ENCODE peak calls at places on chromosomes 13 and 19, in seven cellular contexts. G, D, V, B, I, L and F are unnamed samples.

GRCh38 chr13:23730251-23730650 is 158.9 kb downstream of the MIPEP start:
- DNase-seq in D (no peak), G (no peak), I (no peak), V (no peak), L (no peak), B (no peak), F (no peak)

GRCh38 chr13:46668906-46669525 is 116.0 kb downstream of the LRCH1 start:
- DNase-seq in V (no peak), L (no peak), I (no peak), D (no peak), G (no peak), B (no peak), F (no peak)

GRCh38 chr19:40763963-40764362 is 11.4 kb upstream of the MIA start:
- DNase-seq in B (no peak), D (no peak), V (no peak), G (no peak), L (no peak), I (no peak), F (no peak)

GRCh38 chr13:50126378-50127016 is 111.3 kb downstream of the KCNRG start:
- DNase-seq in G (peak), V (peak), D (peak), L (peak), I (no peak), B (peak), F (peak)

GRCh38 chr13:80334582-80335260 is 6.2 kb downstream of the SPRY2 start:
- DNase-seq in B (no peak), D (peak), I (no peak), V (no peak), L (peak), G (no peak), F (no peak)

GRCh38 chr13:32472194-32472621 is 44.3 kb upstream of the N4BP2L1 start:
- DNase-seq in V (no peak), I (no peak), L (peak), G (no peak), B (no peak), D (no peak), F (no peak)

GRCh38 chr13:73082471-73082870 is 23.7 kb downstream of the KLF5 start:
- DNase-seq in G (no peak), B (no peak), L (no peak), V (no peak), D (no peak), I (no peak), F (no peak)

GRCh38 chr13:49855930-49856329 is 63.4 kb upstream of the KPNA3 start:
- DNase-seq in I (no peak), B (no peak), L (no peak), D (peak), V (no peak), G (no peak), F (no peak)

GRCh38 chr13:48125794-48126228 is 30.9 kb upstream of the MED4 start:
- DNase-seq in B (peak), D (no peak), V (no peak), L (peak), G (no peak), I (no peak), F (no peak)

GRCh38 chr13:41145136-41145908 is 12.7 kb upstream of the KBTBD6 start:
- DNase-seq in L (peak), I (no peak), G (no peak), B (no peak), D (no peak), V (no peak), F (no peak)

GRCh38 chr19:34686455-34686854 is 9.0 kb downstream of the ZNF302 start:
- DNase-seq in D (no peak), L (peak), G (no peak), B (no peak), V (no peak), I (no peak), F (no peak)

GRCh38 chr13:31978021-31978420 is 53.6 kb upstream of the FRY start:
- DNase-seq in B (no peak), I (no peak), D (peak), V (no peak), G (no peak), L (no peak), F (no peak)

GRCh38 chr19:38964738-38965137 is 10.8 kb downstream of the FBXO17 start:
- DNase-seq in L (no peak), V (no peak), I (no peak), B (no peak), D (no peak), G (no peak), F (no peak)

GRCh38 chr13:75764251-75764650 is 128.1 kb downstream of the LMO7 start:
- DNase-seq in L (no peak), V (no peak), D (no peak), G (no peak), I (no peak), B (no peak), F (no peak)

DNA sequence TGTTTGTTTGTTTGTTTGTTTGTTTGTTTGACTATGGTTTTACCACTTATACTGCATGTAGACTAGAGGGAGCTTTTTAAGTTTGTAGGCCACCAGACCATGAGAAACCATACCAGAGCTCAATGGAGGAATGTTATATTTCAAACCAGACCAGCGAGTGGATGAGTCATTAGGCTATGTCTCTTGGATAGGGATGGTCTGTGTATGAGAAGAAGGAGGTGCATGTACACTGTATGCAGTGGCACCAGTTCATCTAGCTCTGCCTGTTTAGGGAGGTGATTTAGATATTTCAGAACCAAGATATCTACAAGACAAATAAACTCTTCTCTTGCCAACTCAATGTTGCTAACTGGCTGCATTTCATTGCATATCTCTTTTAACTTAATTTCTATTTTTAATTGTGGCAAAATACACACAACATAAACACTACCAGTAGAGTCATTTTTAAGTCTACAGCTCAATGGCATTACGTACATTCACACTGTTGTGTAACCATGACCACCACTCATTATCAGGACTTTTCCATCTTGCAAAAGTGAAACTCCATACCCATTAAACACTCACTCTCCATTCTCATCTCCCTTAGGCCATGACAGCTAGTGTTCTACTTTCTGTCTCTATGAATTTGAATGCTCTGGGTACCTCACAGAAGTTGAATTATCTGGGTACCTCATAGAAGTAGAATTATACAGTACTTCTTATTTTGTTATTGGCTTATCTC is 29.2 kb downstream of the SYDE1 start:
- DNase-seq in G (no peak), V (no peak), B (peak), D (peak), I (no peak), L (peak), F (no peak)
- TF ChIP-seq EZH2phosphoT487 in G (no peak), V (no peak), B (no peak), D (no peak), I (no peak), L (no peak), F (no peak)

DNA sequence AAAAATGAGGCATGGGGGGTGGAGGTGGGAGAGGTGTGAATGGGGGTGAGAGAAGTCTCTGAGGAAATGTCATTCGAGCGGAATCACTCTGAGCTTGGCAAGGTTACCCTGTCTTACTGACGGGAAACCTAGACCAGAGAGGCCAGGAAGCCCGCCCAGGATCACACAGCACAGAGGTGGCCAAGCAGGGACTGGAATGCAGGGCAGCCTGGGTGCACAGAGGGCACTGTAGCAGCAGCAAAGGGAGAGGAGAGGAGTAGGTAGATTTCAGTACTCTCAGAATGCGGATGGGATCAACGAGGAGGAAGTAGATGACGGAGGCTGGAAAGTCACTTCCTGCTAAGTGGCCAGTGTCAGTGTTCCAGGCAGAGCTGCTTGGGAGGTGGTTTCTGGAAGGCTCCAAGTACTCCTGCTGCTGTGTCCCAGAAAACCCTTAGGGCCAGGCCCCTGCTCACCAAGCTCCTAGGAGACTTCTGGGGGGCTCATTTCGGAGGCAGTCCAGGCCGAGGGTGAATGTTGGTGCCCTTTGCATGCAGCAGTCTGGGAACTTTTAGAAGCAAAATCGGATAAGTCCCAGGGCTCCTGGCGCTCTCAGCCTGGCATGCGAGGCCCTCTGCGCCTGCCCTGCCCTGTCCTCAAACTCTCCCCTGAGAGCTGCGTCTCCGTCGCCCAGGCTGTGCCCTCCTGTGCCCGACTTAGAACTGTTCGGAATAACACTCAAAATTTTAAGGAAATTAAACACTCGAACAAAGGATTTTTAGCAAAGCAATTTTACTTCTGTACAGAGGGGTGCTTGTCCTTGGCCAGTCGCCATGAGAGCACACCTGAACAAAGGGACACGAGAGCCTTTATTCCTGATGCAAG is 33.5 kb downstream of the DNM2 start:
- DNase-seq in G (peak), V (no peak), D (no peak), L (no peak), I (no peak), B (no peak), F (no peak)
- TF ChIP-seq EZH2phosphoT487 in G (no peak), V (no peak), D (no peak), L (no peak), I (no peak), B (no peak), F (no peak)

GRCh38 chr19:58563034-58563573 is 4.7 kb upstream of the UBE2M start:
- DNase-seq in D (no peak), L (peak), I (peak), G (peak), V (peak), B (peak), F (no peak)
- TF ChIP-seq EZH2phosphoT487 in D (no peak), L (no peak), I (no peak), G (no peak), V (no peak), B (no peak), F (no peak)

GRCh38 chr19:21604941-21605548 is 99.6 kb downstream of the ZNF429 start:
- DNase-seq in L (peak), D (no peak), B (no peak), I (no peak), V (no peak), G (no peak), F (no peak)

GRCh38 chr19:21610341-21610740 is 104.9 kb downstream of the ZNF429 start:
- DNase-seq in V (no peak), B (no peak), I (no peak), G (no peak), L (no peak), D (no peak), F (no peak)

GRCh38 chr19:21604351-21604926 is 99.0 kb downstream of the ZNF429 start:
- DNase-seq in I (no peak), V (peak), B (no peak), D (peak), L (peak), G (peak), F (peak)

GRCh38 chr19:21608571-21608970 is 103.2 kb downstream of the ZNF429 start:
- DNase-seq in G (no peak), I (no peak), D (no peak), V (no peak), L (no peak), B (no peak), F (no peak)

DNA sequence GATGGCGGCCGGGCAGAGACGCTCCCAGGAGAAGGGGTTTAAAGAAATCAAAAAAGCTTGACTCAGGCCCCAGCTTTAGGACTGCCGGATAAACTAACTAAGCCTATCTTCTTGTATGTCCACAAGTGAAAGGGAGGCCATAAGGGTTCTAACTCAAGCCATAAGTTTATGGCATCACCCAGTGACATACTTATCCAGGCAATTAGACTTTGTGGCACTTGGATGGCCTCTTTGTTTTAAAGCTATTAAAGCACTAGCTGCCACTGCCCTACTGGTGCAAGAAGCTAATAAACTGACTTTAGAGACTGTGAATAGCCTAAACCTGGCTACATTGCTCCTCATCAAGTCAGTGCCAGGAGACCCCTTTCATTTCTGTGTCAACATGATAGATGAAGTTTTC is 102.1 kb downstream of the ZNF429 start:
- DNase-seq in D (no peak), V (no peak), G (no peak), L (no peak), I (no peak), B (no peak), F (no peak)
- TF ChIP-seq EZH2phosphoT487 in D (no peak), V (no peak), G (no peak), L (no peak), I (no peak), B (no peak), F (no peak)

GRCh38 chr13:60583196-60583908 is 186.3 kb downstream of the TDRD3 start:
- DNase-seq in I (no peak), V (no peak), B (no peak), G (peak), D (no peak), L (peak), F (peak)

GRCh38 chr13:60584976-60585375 is 188.0 kb downstream of the TDRD3 start:
- DNase-seq in V (no peak), B (peak), I (no peak), L (peak), G (peak), D (no peak), F (peak)

GRCh38 chr13:60583911-60584753 is 187.1 kb downstream of the TDRD3 start:
- DNase-seq in B (no peak), V (no peak), G (peak), I (no peak), L (peak), D (peak), F (peak)
- TF ChIP-seq EZH2phosphoT487 in B (no peak), V (no peak), G (no peak), I (no peak), L (no peak), D (no peak), F (no peak)

DNA sequence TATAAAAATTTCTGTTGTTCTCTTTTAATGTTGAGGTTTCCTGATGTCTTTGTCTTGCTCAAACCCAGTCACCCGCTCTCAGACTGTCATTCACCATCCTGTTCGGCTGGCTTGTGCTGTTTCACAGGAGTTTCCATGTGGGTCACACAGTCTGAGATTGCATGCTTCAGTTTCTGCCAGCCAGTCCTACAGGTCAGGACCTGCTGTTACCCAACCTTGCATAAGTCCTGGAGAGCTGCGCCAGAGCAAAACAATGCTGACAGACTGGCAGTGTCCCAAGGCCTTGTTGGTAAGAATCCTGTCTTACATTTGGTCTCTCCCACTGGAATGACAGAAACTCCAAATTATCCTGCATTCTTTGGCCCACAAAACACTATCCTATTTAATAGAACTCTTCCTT is 340.0 kb upstream of the SLITRK5 start:
- DNase-seq in I (no peak), D (no peak), V (no peak), L (no peak), G (no peak), B (peak), F (no peak)
- TF ChIP-seq EZH2phosphoT487 in I (no peak), D (no peak), V (no peak), L (no peak), G (no peak), B (no peak), F (no peak)

GRCh38 chr13:112859128-112859816 is 109.7 kb upstream of the MCF2L start:
- DNase-seq in B (no peak), L (no peak), I (no peak), D (no peak), G (no peak), V (no peak), F (no peak)

GRCh38 chr13:112855859-112856258 is 113.2 kb upstream of the MCF2L start:
- DNase-seq in V (no peak), I (no peak), L (no peak), G (no peak), B (no peak), D (no peak), F (no peak)

GRCh38 chr13:112861876-112862615 is 107.0 kb upstream of the MCF2L start:
- DNase-seq in I (no peak), G (no peak), B (no peak), L (no peak), D (no peak), V (no peak), F (no peak)

GRCh38 chr13:112857914-112858490 is 111.0 kb upstream of the MCF2L start:
- DNase-seq in B (no peak), I (no peak), L (no peak), V (no peak), D (no peak), G (no peak), F (no peak)

GRCh38 chr13:112859817-112860190 is 109.2 kb upstream of the MCF2L start:
- DNase-seq in B (no peak), L (peak), D (peak), V (peak), G (no peak), I (peak), F (no peak)
- TF ChIP-seq EZH2phosphoT487 in B (no peak), L (no peak), D (no peak), V (no peak), G (no peak), I (no peak), F (no peak)

GRCh38 chr13:101383595-101383994 is 32.7 kb downstream of the NALCN start:
- DNase-seq in D (peak), G (no peak), B (no peak), I (no peak), V (no peak), L (no peak), F (no peak)
- TF ChIP-seq EZH2phosphoT487 in D (no peak), G (no peak), B (no peak), I (no peak), V (no peak), L (no peak), F (no peak)

DNA sequence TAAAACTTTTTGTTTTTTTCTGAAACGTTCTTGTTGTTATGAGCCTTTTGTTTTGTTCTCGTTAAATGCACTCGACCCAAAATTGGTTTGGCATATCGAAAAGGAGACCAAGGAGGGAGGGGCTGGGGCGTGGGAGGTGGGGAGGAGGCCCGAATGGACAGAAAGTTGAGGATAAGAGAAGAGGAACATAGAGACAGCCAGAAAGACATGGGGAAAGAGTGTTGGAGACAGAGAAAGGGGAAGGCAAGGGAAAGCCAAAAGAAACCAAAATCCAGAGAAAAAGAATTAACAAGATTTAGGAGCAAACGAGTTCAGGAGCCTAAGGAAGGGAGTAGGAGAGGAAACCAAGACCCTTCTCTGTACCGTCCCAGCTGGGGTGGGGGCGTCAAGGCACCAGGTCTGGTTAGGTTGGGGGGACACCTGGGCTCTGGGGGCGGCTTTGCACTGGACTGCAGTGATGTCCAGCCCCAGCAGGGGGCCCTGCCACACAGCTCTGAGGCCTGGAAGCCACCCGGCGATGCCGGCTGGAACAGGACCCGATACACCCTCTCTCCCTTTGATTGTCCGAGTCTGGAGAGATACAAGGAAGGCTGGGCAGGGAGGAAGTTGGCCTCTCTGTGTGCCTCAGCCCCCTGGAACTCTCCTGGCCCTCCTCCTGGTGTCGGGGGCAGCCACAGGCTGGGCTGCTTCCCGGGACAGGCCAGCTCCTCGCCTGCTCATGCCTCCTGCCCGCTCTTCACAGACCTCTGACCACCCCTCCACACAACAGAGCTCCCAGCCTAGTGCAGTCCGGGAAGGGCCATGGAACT is 11.6 kb upstream of the ASF1B start:
- DNase-seq in G (peak), L (peak), D (peak), I (peak), B (peak), V (peak), F (peak)
- TF ChIP-seq EZH2phosphoT487 in G (no peak), L (no peak), D (no peak), I (no peak), B (no peak), V (no peak), F (no peak)

GRCh38 chr19:45056831-45057230 is 18.0 kb downstream of the CLASRP start:
- DNase-seq in I (no peak), V (peak), D (no peak), L (no peak), G (no peak), B (no peak), F (no peak)
- TF ChIP-seq EZH2phosphoT487 in I (no peak), V (no peak), D (no peak), L (no peak), G (no peak), B (no peak), F (no peak)